ENCODE peak calls at places on chromosomes 6 and 20, in four cellular contexts. One of them, this sample, is unnamed.

GRCh38 chr20:32195581-32195980 is 12.0 kb downstream of the PLAGL2 start:
- DNase-seq in AG04450: no peak
- DNase-seq in SW 1271: no peak
- DNase-seq in KBM-7: no peak
- DNase-seq in this sample: no peak

GRCh38 chr20:46056970-46057855 is 28.2 kb downstream of the SLC12A5 start:
- DNase-seq in AG04450: no peak
- DNase-seq in SW 1271: no peak
- DNase-seq in KBM-7: peak
- DNase-seq in this sample: peak

GRCh38 chr6:21451546-21452013 is 142.0 kb upstream of the SOX4 start:
- DNase-seq in AG04450: no peak
- DNase-seq in SW 1271: no peak
- DNase-seq in KBM-7: no peak
- DNase-seq in this sample: no peak

GRCh38 chr6:107495196-107495643 is 5.3 kb downstream of the SOBP start:
- DNase-seq in AG04450: no peak
- DNase-seq in SW 1271: no peak
- DNase-seq in KBM-7: no peak
- DNase-seq in this sample: no peak

GRCh38 chr20:11906626-11907480 is 10.8 kb upstream of the BTBD3 start:
- DNase-seq in AG04450: no peak
- DNase-seq in SW 1271: no peak
- DNase-seq in KBM-7: no peak
- DNase-seq in this sample: no peak

GRCh38 chr6:15663057-15663638 is 320 bp upstream of the DTNBP1 start:
- DNase-seq in AG04450: peak
- DNase-seq in SW 1271: peak
- DNase-seq in KBM-7: peak
- DNase-seq in this sample: peak

GRCh38 chr6:50091641-50092040 is 41.9 kb upstream of the DEFB112 start:
- DNase-seq in AG04450: no peak
- DNase-seq in SW 1271: no peak
- DNase-seq in KBM-7: no peak
- DNase-seq in this sample: no peak

GRCh38 chr20:17661121-17661744 is 20.8 kb downstream of the RRBP1 start:
- DNase-seq in AG04450: no peak
- DNase-seq in SW 1271: no peak
- DNase-seq in KBM-7: no peak
- DNase-seq in this sample: no peak

GRCh38 chr6:167559675-167560479 is 235.0 kb downstream of the TTLL2 start:
- DNase-seq in AG04450: no peak
- DNase-seq in SW 1271: no peak
- DNase-seq in KBM-7: no peak
- DNase-seq in this sample: no peak

This sample was measured in T1000.